ENCODE peak calls at places on chromosome 19, in nine cellular contexts. G is H9; V is Calu3; W is IMR-90; A is RPMI7951; S is NCI-H1092 treated with DMSO at 0.1 percent for 48 hours; C is activated effector memory CD4-positive, alpha-beta T cell treated with Interleukin-2 at 50 U/mL for 16 hours; K is GM19239; P is NCI-H1105. Q is an unnamed sample.

GRCh38 chr19:40716031-40716654 is 543 bp downstream of the COQ8B start:
- DNase-seq in V (peak; percentile 79), W (peak; percentile 95), P (no peak), G (peak; percentile 35), K (no peak), A (peak; percentile 96), S (no peak), C (peak; percentile 34), Q (no peak)

GRCh38 chr19:29660835-29661234 is 4.4 kb upstream of the PLEKHF1 start:
- DNase-seq in V (no peak), G (no peak), W (no peak), S (no peak), C (no peak), K (no peak), A (no peak), P (no peak), Q (no peak)

GRCh38 chr19:29088761-29089160 is 124.2 kb downstream of the UQCRFS1 start:
- DNase-seq in K (no peak), P (no peak), G (no peak), S (no peak), A (no peak), C (no peak), W (no peak), V (no peak), Q (no peak)

GRCh38 chr19:50777830-50778303 is 7.6 kb downstream of the GPR32 start:
- DNase-seq in C (no peak), S (no peak), W (peak; percentile 14), G (peak; percentile 79), P (no peak), V (no peak), K (no peak), A (peak; percentile 48), Q (peak; percentile 25)

GRCh38 chr19:37905936-37906867 is at the start of gene WDR87:
- DNase-seq in C (peak; percentile 41), K (no peak), W (no peak), P (peak; percentile 74), S (peak; percentile 51), A (peak; percentile 32), V (peak; percentile 77), G (peak; percentile 95), Q (no peak)

GRCh38 chr19:28468701-28469459 is 744.1 kb downstream of the UQCRFS1 start:
- DNase-seq in A (peak; percentile 6), S (peak; percentile 78), P (no peak), K (no peak), W (no peak), V (peak; percentile 73), G (peak; percentile 73), C (no peak), Q (no peak)

GRCh38 chr19:51123381-51124186 is 1.1 kb upstream of the SIGLEC9 start:
- DNase-seq in W (no peak), K (no peak), G (no peak), A (no peak), S (no peak), P (no peak), C (peak; percentile 50), V (no peak), Q (no peak)

GRCh38 chr19:47707135-47707925 is 5.9 kb upstream of the EHD2 start:
- DNase-seq in K (peak; percentile 83), P (peak; percentile 56), V (peak; percentile 91), S (peak; percentile 45), G (peak; percentile 89), W (peak; percentile 75), C (peak; percentile 57), A (peak; percentile 75), Q (peak; percentile 73)

GRCh38 chr19:18521692-18522123 is at the start of gene ELL:
- DNase-seq in A (no peak), K (no peak), C (no peak), G (no peak), S (no peak), P (no peak), V (no peak), W (no peak), Q (no peak)

GRCh38 chr19:35429698-35430097 is 18.4 kb upstream of the FFAR2 start:
- DNase-seq in W (no peak), G (no peak), A (no peak), P (no peak), S (no peak), K (no peak), C (no peak), V (no peak), Q (no peak)

GRCh38 chr19:5337886-5338595 is 2.6 kb downstream of the PTPRS start:
- DNase-seq in G (no peak), K (no peak), C (no peak), P (no peak), A (no peak), W (no peak), V (no peak), S (no peak), Q (no peak)

GRCh38 chr19:43572172-43572588 is 3.1 kb downstream of the XRCC1 start:
- DNase-seq in W (no peak), V (no peak), G (no peak), K (no peak), P (no peak), C (no peak), S (peak; percentile 7), A (no peak), Q (no peak)

GRCh38 chr19:44212865-44213346 is 574 bp downstream of the ZNF227 start:
- DNase-seq in W (peak; percentile 55), G (no peak), K (no peak), V (no peak), P (no peak), C (no peak), S (no peak), A (peak; percentile 53), Q (peak; percentile 28)

GRCh38 chr19:3098515-3099346 is 4.6 kb downstream of the GNA11 start:
- DNase-seq in V (no peak), A (peak; percentile 61), G (no peak), W (peak; percentile 23), S (no peak), P (no peak), K (no peak), C (no peak), Q (peak; percentile 50)

GRCh38 chr19:2540646-2541454 is 64.9 kb downstream of the GADD45B start:
- DNase-seq in G (peak; percentile 99), A (peak; percentile 98), S (no peak), P (no peak), V (peak; percentile 94), W (peak; percentile 97), K (no peak), C (no peak), Q (peak; percentile 96)

GRCh38 chr19:35344511-35345031 is 3.1 kb upstream of the FFAR1 start:
- DNase-seq in A (no peak), W (no peak), K (no peak), V (no peak), G (peak; percentile 21), S (no peak), C (no peak), P (no peak), Q (no peak)

GRCh38 chr19:741506-742131 is 9.3 kb upstream of the MISP start:
- DNase-seq in S (peak; percentile 30), C (no peak), W (no peak), K (no peak), P (no peak), G (peak; percentile 65), V (no peak), A (peak; percentile 21), Q (no peak)

GRCh38 chr19:36256853-36257511 is 42.1 kb downstream of the ZNF146 start:
- DNase-seq in V (no peak), W (no peak), P (no peak), A (no peak), K (no peak), G (no peak), C (no peak), S (no peak), Q (no peak)

GRCh38 chr19:50449236-50449899 is 16.7 kb downstream of the MYBPC2 start:
- DNase-seq in S (no peak), K (no peak), G (no peak), P (no peak), C (no peak), W (no peak), V (no peak), A (peak; percentile 80), Q (no peak)

GRCh38 chr19:50414850-50415660 is 3.7 kb upstream of the SPIB start:
- DNase-seq in W (peak; percentile 54), P (no peak), A (peak; percentile 34), V (peak; percentile 45), C (peak; percentile 51), K (peak; percentile 88), S (no peak), G (peak; percentile 92), Q (peak; percentile 59)

GRCh38 chr19:1780272-1780957 is 27.1 kb downstream of the ONECUT3 start:
- DNase-seq in G (no peak), P (no peak), S (no peak), V (peak; percentile 53), A (peak; percentile 46), C (no peak), W (peak; percentile 16), K (no peak), Q (peak; percentile 26)

GRCh38 chr19:46271488-46272197 is 25.2 kb upstream of the HIF3A start:
- DNase-seq in W (peak; percentile 70), V (no peak), S (no peak), K (no peak), A (peak; percentile 93), C (no peak), G (no peak), P (no peak), Q (peak; percentile 61)

GRCh38 chr19:33684550-33685303 is 63.0 kb downstream of the CHST8 start:
- DNase-seq in C (no peak), V (no peak), P (peak; percentile 38), W (no peak), A (no peak), K (no peak), G (peak; percentile 49), S (peak; percentile 48), Q (no peak)

GRCh38 chr19:752652-753517 is 2.0 kb downstream of the MISP start:
- DNase-seq in V (peak; percentile 87), S (no peak), K (no peak), P (no peak), G (no peak), A (peak; percentile 91), W (peak; percentile 90), C (no peak), Q (peak; percentile 93)

GRCh38 chr19:41646589-41647204 is 19.8 kb upstream of the CEACAM4 start:
- DNase-seq in C (peak; percentile 8), S (no peak), P (no peak), V (no peak), G (no peak), K (no peak), W (no peak), A (no peak), Q (no peak)

GRCh38 chr19:55684946-55685681 is 10.1 kb downstream of the EPN1 start:
- DNase-seq in A (no peak), P (no peak), V (no peak), C (no peak), S (no peak), G (no peak), W (no peak), K (no peak), Q (no peak)

GRCh38 chr19:55452381-55453325 is 8.8 kb downstream of the ISOC2 start:
- DNase-seq in A (peak; percentile 68), K (no peak), W (peak; percentile 79), V (no peak), C (no peak), G (peak; percentile 93), S (peak; percentile 86), P (peak; percentile 93), Q (peak; percentile 65)

GRCh38 chr19:2507109-2507508 is 31.2 kb downstream of the GADD45B start:
- DNase-seq in S (peak; percentile 71), C (peak; percentile 14), W (peak; percentile 89), V (peak; percentile 57), A (peak; percentile 49), K (no peak), P (peak; percentile 63), G (no peak), Q (peak; percentile 83)

GRCh38 chr19:28913626-28914025 is 299.3 kb downstream of the UQCRFS1 start:
- DNase-seq in C (no peak), K (no peak), V (no peak), A (no peak), P (no peak), G (no peak), S (no peak), W (no peak), Q (no peak)

GRCh38 chr19:2845107-2845506 is 3.8 kb downstream of the ZNF555 start:
- DNase-seq in V (no peak), P (no peak), S (no peak), C (no peak), A (no peak), G (no peak), K (no peak), W (no peak), Q (no peak)

GRCh38 chr19:35383536-35383935 is 12.7 kb downstream of the GPR42 start:
- DNase-seq in P (no peak), W (no peak), A (no peak), G (no peak), V (no peak), S (no peak), K (no peak), C (no peak), Q (no peak)